ENCODE peak calls at places on chromosomes 11 and 22, in six cellular contexts. Y is endothelial cell, J is GM12865, S is AG04450, E is Caco-2, X is foreskin fibroblast. W is an unnamed sample.
A peak's percentile ranks its signal among the peaks of the same experiment; 100 is the strongest.

GRCh38 chr11:63491614-63492372 is 826 bp upstream of the PLAAT5 start:
- DNase-seq in Y (no peak), J (peak; percentile 4), S (no peak), E (peak; percentile 84), X (no peak), W (no peak)

GRCh38 chr22:23832226-23833016 is 6.4 kb downstream of the DERL3 start:
- DNase-seq in Y (no peak), J (no peak), S (no peak), E (no peak), X (no peak), W (no peak)

GRCh38 chr11:32428665-32429293 is 6.6 kb downstream of the WT1 start:
- DNase-seq in Y (no peak), J (no peak), S (no peak), E (no peak), X (no peak), W (no peak)

GRCh38 chr22:19036523-19037273 is 85.5 kb downstream of the DGCR2 start:
- DNase-seq in Y (no peak), J (no peak), S (no peak), E (peak; percentile 34), X (peak; percentile 32), W (no peak)

GRCh38 chr11:117045956-117046355 is 52.3 kb downstream of the SIK3 start:
- DNase-seq in Y (no peak), J (no peak), S (no peak), E (no peak), X (peak; percentile 88), W (no peak)

GRCh38 chr11:33103836-33104235 is 57.4 kb downstream of the CSTF3 start:
- DNase-seq in Y (no peak), J (no peak), S (no peak), E (no peak), X (no peak), W (no peak)

GRCh38 chr11:64694821-64695365 is 28.1 kb downstream of the NRXN2 start:
- DNase-seq in Y (peak; percentile 31), J (peak; percentile 59), S (no peak), E (no peak), X (no peak), W (no peak)

GRCh38 chr11:68845351-68846002 is 3.8 kb upstream of the CPT1A start:
- DNase-seq in Y (no peak), J (no peak), S (no peak), E (no peak), X (no peak), W (no peak)

GRCh38 chr22:36301851-36302250 is 48.9 kb downstream of the APOL1 start:
- DNase-seq in Y (no peak), J (no peak), S (peak; percentile 86), E (no peak), X (peak; percentile 70), W (peak; percentile 52)

GRCh38 chr11:110750100-110750499 is 37.9 kb upstream of the ARHGAP20 start:
- DNase-seq in Y (no peak), J (no peak), S (no peak), E (no peak), X (no peak), W (no peak)

GRCh38 chr11:120235024-120235628 is 4.8 kb upstream of the POU2F3 start:
- DNase-seq in Y (peak; percentile 81), J (peak; percentile 84), S (no peak), E (peak; percentile 93), X (peak; percentile 70), W (no peak)

GRCh38 chr11:78818201-78818600 is 243.5 kb upstream of the NARS2 start:
- DNase-seq in Y (no peak), J (no peak), S (no peak), E (no peak), X (peak; percentile 38), W (no peak)

GRCh38 chr11:128692750-128693578 is 908 bp upstream of the FLI1 start:
- DNase-seq in Y (no peak), J (peak; percentile 43), S (no peak), E (no peak), X (peak; percentile 77), W (no peak)

GRCh38 chr11:130707217-130707616 is 209.1 kb downstream of the SNX19 start:
- DNase-seq in Y (no peak), J (no peak), S (no peak), E (no peak), X (no peak), W (no peak)

GRCh38 chr11:78935408-78936101 is 360.9 kb upstream of the NARS2 start:
- DNase-seq in Y (no peak), J (no peak), S (no peak), E (no peak), X (peak; percentile 26), W (no peak)

GRCh38 chr22:17103351-17103750 is 17.8 kb downstream of the TMEM121B start:
- DNase-seq in Y (no peak), J (no peak), S (no peak), E (no peak), X (no peak), W (no peak)

GRCh38 chr11:86671386-86672006 is 920 bp downstream of the ME3 start:
- DNase-seq in Y (peak; percentile 5), J (no peak), S (no peak), E (peak; percentile 71), X (peak; percentile 78), W (no peak)

GRCh38 chr22:46444390-46444854 is 93.0 kb downstream of the CELSR1 start:
- DNase-seq in Y (no peak), J (no peak), S (no peak), E (peak; percentile 35), X (no peak), W (no peak)

GRCh38 chr11:87466228-87466627 is 428.5 kb downstream of the TMEM135 start:
- DNase-seq in Y (no peak), J (no peak), S (no peak), E (no peak), X (peak; percentile 70), W (no peak)

GRCh38 chr22:47017245-47017644 is 254.8 kb downstream of the TBC1D22A start:
- DNase-seq in Y (no peak), J (no peak), S (no peak), E (no peak), X (no peak), W (no peak)

GRCh38 chr22:39999144-39999757 is 4.5 kb downstream of the FAM83F start:
- DNase-seq in Y (no peak), J (peak; percentile 39), S (no peak), E (peak; percentile 82), X (no peak), W (no peak)
- TF ChIP-seq CTCF in Y (no peak), J (peak; percentile 17), S (no peak), E (peak; percentile 18), X (no peak), W (no peak)

GRCh38 chr11:67542169-67542568 is 18.9 kb upstream of the CABP2 start:
- DNase-seq in Y (no peak), J (no peak), S (no peak), E (no peak), X (no peak), W (no peak)

GRCh38 chr11:67542971-67543370 is 19.7 kb upstream of the CABP2 start:
- DNase-seq in Y (no peak), J (no peak), S (no peak), E (no peak), X (no peak), W (no peak)

GRCh38 chr11:67538823-67539505 is 15.7 kb upstream of the CABP2 start:
- DNase-seq in Y (no peak), J (no peak), S (no peak), E (no peak), X (no peak), W (no peak)

GRCh38 chr11:67539588-67539987 is 16.3 kb upstream of the CABP2 start:
- DNase-seq in Y (no peak), J (peak; percentile 27), S (no peak), E (no peak), X (no peak), W (no peak)

GRCh38 chr11:67541198-67541597 is 18.0 kb upstream of the CABP2 start:
- DNase-seq in Y (no peak), J (no peak), S (no peak), E (no peak), X (no peak), W (no peak)
- TF ChIP-seq CTCF in Y (no peak), J (no peak), S (no peak), E (no peak), X (no peak), W (no peak)

GRCh38 chr22:43885319-43885671 is 6.5 kb downstream of the PNPLA5 start:
- DNase-seq in Y (no peak), J (no peak), S (no peak), E (no peak), X (no peak), W (no peak)

GRCh38 chr22:43883719-43884415 is 7.9 kb downstream of the PNPLA5 start:
- DNase-seq in Y (no peak), J (no peak), S (no peak), E (no peak), X (no peak), W (no peak)

GRCh38 chr22:43886231-43886630 is 5.6 kb downstream of the PNPLA5 start:
- DNase-seq in Y (no peak), J (no peak), S (no peak), E (no peak), X (no peak), W (no peak)

GRCh38 chr22:43885786-43886185 is 6.0 kb downstream of the PNPLA5 start:
- DNase-seq in Y (no peak), J (no peak), S (no peak), E (no peak), X (no peak), W (no peak)

DNA sequence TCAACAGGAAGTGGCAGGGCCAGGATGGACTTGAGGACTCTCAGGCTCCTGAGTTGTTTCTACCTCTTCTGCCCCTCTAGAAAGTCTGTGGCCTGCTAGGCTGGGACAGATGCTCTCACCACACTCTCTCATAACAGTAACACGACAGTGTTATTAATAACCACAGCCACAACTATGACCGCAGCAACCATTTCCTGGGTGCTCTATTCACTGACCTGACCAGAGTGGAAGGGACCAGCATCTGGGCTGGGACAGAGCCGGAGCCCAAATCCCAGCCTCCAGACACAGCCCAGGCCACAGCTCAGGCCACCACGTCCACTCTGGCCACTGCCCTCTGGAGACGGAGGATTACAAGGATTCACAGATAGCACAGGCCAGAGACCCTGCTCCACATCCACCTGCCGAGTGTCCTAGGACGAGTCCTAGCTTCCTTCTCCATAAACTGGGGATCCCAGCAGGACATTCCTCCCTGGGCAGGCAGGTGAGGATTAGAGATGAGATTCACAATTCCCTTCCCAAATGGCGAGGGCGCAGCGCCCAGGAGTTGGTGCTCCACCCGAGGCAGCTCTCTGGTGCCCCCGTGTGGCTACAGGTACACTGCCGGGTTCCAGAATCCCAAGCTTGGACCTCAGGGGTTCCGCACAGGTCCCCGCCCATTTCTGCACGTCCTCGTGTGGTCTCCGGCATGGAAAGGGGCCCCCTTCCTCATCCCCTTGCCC is 7.1 kb downstream of the PNPLA5 start:
- DNase-seq in Y (peak; percentile 76), J (peak; percentile 92), S (no peak), E (peak; percentile 65), X (peak; percentile 76), W (peak; percentile 3)
- TF ChIP-seq CTCF in Y (peak; percentile 85), J (peak; percentile 86), S (peak; percentile 88), E (peak; percentile 84), X (peak; percentile 87), W (peak; percentile 88)

GRCh38 chr11:66867425-66868040 is 10.7 kb downstream of the LRFN4 start:
- DNase-seq in Y (no peak), J (no peak), S (no peak), E (no peak), X (no peak), W (no peak)

GRCh38 chr11:66868082-66868725 is 11.3 kb downstream of the LRFN4 start:
- DNase-seq in Y (no peak), J (no peak), S (no peak), E (no peak), X (no peak), W (no peak)

GRCh38 chr11:66869471-66869870 is 12.6 kb downstream of the LRFN4 start:
- DNase-seq in Y (no peak), J (no peak), S (no peak), E (no peak), X (no peak), W (no peak)

GRCh38 chr11:66870131-66870530 is 13.3 kb downstream of the LRFN4 start:
- DNase-seq in Y (no peak), J (no peak), S (no peak), E (no peak), X (no peak), W (no peak)

GRCh38 chr11:66868726-66869291 is 11.9 kb downstream of the LRFN4 start:
- DNase-seq in Y (peak; percentile 82), J (peak; percentile 86), S (no peak), E (peak; percentile 93), X (no peak), W (no peak)
- TF ChIP-seq CTCF in Y (peak; percentile 66), J (peak; percentile 67), S (no peak), E (peak; percentile 94), X (no peak), W (no peak)